ENCODE peak calls at places on chromosomes 5 and 9, in seven cellular contexts. I is left colon; C is activated T-helper 1 cell treated with anti-CD3 and anti-CD28 coated beads, Interleukin-12 subunit alpha, Interleukin-12 subunit beta, Interleukin-2, Interleukin-4 antibody, amounts not matched to agents 30 ng/mL and 10 ng/mL and 1 ng/mL, durations not matched to agents 14 hours and 24 hours and 36 hours; Q is SW 1271; P is IMR-90; B is iPS-NIHi11; E is aorta. A is an unnamed sample.

GRCh38 chr9:86020731-86021130 is 78.6 kb downstream of the GOLM1 start:
- DNase-seq in I (no peak), C (no peak), Q (no peak), P (no peak), B (no peak), E (no peak), A (no peak)

GRCh38 chr5:179422840-179423523 is 77.7 kb upstream of the ADAMTS2 start:
- DNase-seq in I (no peak), C (no peak), Q (no peak), P (no peak), B (peak; percentile 14), E (peak; percentile 69), A (no peak)

GRCh38 chr9:113614843-113615648 is 151.5 kb downstream of the RGS3 start:
- DNase-seq in I (no peak), C (no peak), Q (no peak), P (peak; percentile 74), B (no peak), E (peak; percentile 91), A (no peak)

GRCh38 chr5:131747180-131748105 is 49.4 kb downstream of the FNIP1 start:
- DNase-seq in I (no peak), C (no peak), Q (no peak), P (peak; percentile 48), B (no peak), E (no peak), A (peak; percentile 68)

GRCh38 chr9:129894106-129894823 is 59.0 kb downstream of the USP20 start:
- DNase-seq in I (no peak), C (peak; percentile 24), Q (no peak), P (no peak), B (no peak), E (peak; percentile 24), A (no peak)

GRCh38 chr5:59810041-59810440 is 83.5 kb downstream of the PDE4D start:
- DNase-seq in I (peak; percentile 71), C (peak; percentile 36), Q (peak; percentile 68), P (peak; percentile 71), B (peak; percentile 76), E (peak; percentile 92), A (peak; percentile 75)

GRCh38 chr9:106830527-106831140 is 32.3 kb upstream of the ZNF462 start:
- DNase-seq in I (no peak), C (no peak), Q (peak; percentile 12), P (no peak), B (no peak), E (no peak), A (no peak)

GRCh38 chr5:608286-609087 is 3.7 kb upstream of the CEP72 start:
- DNase-seq in I (no peak), C (no peak), Q (no peak), P (no peak), B (no peak), E (peak; percentile 48), A (no peak)

GRCh38 chr9:110256392-110257096 is at the start of gene TXN:
- DNase-seq in I (peak; percentile 95), C (peak; percentile 85), Q (peak; percentile 88), P (peak; percentile 87), B (peak; percentile 87), E (peak; percentile 97), A (peak; percentile 92)

GRCh38 chr9:546797-547223 is 294.7 kb upstream of the DMRT1 start:
- DNase-seq in I (no peak), C (no peak), Q (no peak), P (no peak), B (peak; percentile 24), E (no peak), A (peak; percentile 2)

GRCh38 chr5:22627029-22627428 is 226.1 kb downstream of the CDH12 start:
- DNase-seq in I (no peak), C (no peak), Q (no peak), P (no peak), B (no peak), E (no peak), A (no peak)

GRCh38 chr9:84153885-84154284 is 173.3 kb downstream of the RMI1 start:
- DNase-seq in I (no peak), C (no peak), Q (no peak), P (peak; percentile 71), B (no peak), E (no peak), A (no peak)

GRCh38 chr9:94250456-94250855 is 8.6 kb upstream of the ZNF169 start:
- DNase-seq in I (no peak), C (no peak), Q (no peak), P (no peak), B (no peak), E (no peak), A (peak; percentile 71)

GRCh38 chr5:10324519-10325370 is 17.0 kb upstream of the CMBL start:
- DNase-seq in I (no peak), C (no peak), Q (no peak), P (no peak), B (no peak), E (no peak), A (no peak)

GRCh38 chr9:8428389-8428788 is 628.8 kb upstream of the DMAC1 start:
- DNase-seq in I (no peak), C (no peak), Q (no peak), P (no peak), B (no peak), E (no peak), A (no peak)

GRCh38 chr9:91391426-91392217 is 29.9 kb upstream of the AUH start:
- DNase-seq in I (no peak), C (no peak), Q (no peak), P (no peak), B (no peak), E (no peak), A (no peak)

GRCh38 chr5:125630260-125630659 is 792.9 kb upstream of the GRAMD2B start:
- DNase-seq in I (no peak), C (no peak), Q (no peak), P (no peak), B (no peak), E (no peak), A (no peak)

GRCh38 chr9:1709347-1709746 is 305.8 kb upstream of the SMARCA2 start:
- DNase-seq in I (no peak), C (no peak), Q (no peak), P (no peak), B (no peak), E (no peak), A (peak; percentile 15)

GRCh38 chr9:99012957-99013512 is 69.3 kb downstream of the COL15A1 start:
- DNase-seq in I (no peak), C (no peak), Q (no peak), P (no peak), B (no peak), E (no peak), A (peak; percentile 46)

GRCh38 chr9:95552814-95553546 is 36.2 kb upstream of the PTCH1 start:
- DNase-seq in I (no peak), C (no peak), Q (no peak), P (no peak), B (peak; percentile 62), E (no peak), A (no peak)

GRCh38 chr5:179297486-179298180 is 47.6 kb downstream of the ADAMTS2 start:
- DNase-seq in I (no peak), C (no peak), Q (no peak), P (no peak), B (no peak), E (peak; percentile 45), A (no peak)

GRCh38 chr5:102649731-102650130 is 105.4 kb upstream of the PAM start:
- DNase-seq in I (no peak), C (no peak), Q (no peak), P (no peak), B (no peak), E (no peak), A (peak; percentile 8)

GRCh38 chr5:128596071-128596470 is 58.0 kb upstream of the FBN2 start:
- DNase-seq in I (no peak), C (no peak), Q (no peak), P (peak; percentile 20), B (no peak), E (no peak), A (no peak)

GRCh38 chr5:95741458-95741857 is 10.3 kb downstream of the RHOBTB3 start:
- DNase-seq in I (no peak), C (no peak), Q (no peak), P (no peak), B (no peak), E (no peak), A (no peak)

GRCh38 chr9:93646640-93647178 is 70.3 kb downstream of the PHF2 start:
- DNase-seq in I (no peak), C (no peak), Q (no peak), P (no peak), B (no peak), E (peak; percentile 51), A (no peak)

GRCh38 chr9:136062657-136063439 is 32.2 kb downstream of the NACC2 start:
- DNase-seq in I (no peak), C (no peak), Q (no peak), P (no peak), B (peak; percentile 3), E (peak; percentile 57), A (no peak)

GRCh38 chr5:80569961-80570786 is at the start of gene ANKRD34B:
- DNase-seq in I (peak; percentile 7), C (peak; percentile 17), Q (no peak), P (no peak), B (peak; percentile 83), E (peak; percentile 73), A (peak; percentile 26)

GRCh38 chr9:36862206-36863145 is 171.6 kb downstream of the PAX5 start:
- DNase-seq in I (peak; percentile 61), C (no peak), Q (peak; percentile 8), P (peak; percentile 35), B (peak; percentile 77), E (peak; percentile 73), A (peak; percentile 64)

GRCh38 chr5:165882099-165882498 is 2376.7 kb downstream of the MAT2B start:
- DNase-seq in I (no peak), C (no peak), Q (no peak), P (no peak), B (no peak), E (no peak), A (no peak)

GRCh38 chr5:133292300-133292699 is 240.5 kb downstream of the HSPA4 start:
- DNase-seq in I (no peak), C (no peak), Q (peak; percentile 35), P (no peak), B (no peak), E (no peak), A (peak; percentile 40)

GRCh38 chr5:72074238-72074637 is 33.0 kb upstream of the MAP1B start:
- DNase-seq in I (no peak), C (no peak), Q (no peak), P (no peak), B (no peak), E (no peak), A (no peak)

GRCh38 chr5:170626507-170627150 is 122.8 kb downstream of the KCNIP1 start:
- DNase-seq in I (no peak), C (no peak), Q (no peak), P (no peak), B (no peak), E (no peak), A (no peak)